ENCODE peak calls at places on chromosomes 6 and 20, in seven cellular contexts. One of them, this sample, is unnamed.

GRCh38 chr20:17634666-17635319 is 47.2 kb downstream of the RRBP1 start:
- DNase-seq in stomach: no peak
- DNase-seq in HCT116: no peak
- DNase-seq in GM12878: no peak
- DNase-seq in spleen: no peak
- DNase-seq in H1: no peak
- DNase-seq in esophagus muscularis mucosa: no peak
- DNase-seq in this sample: no peak

GRCh38 chr6:14280766-14281293 is 163.3 kb downstream of the CD83 start:
- DNase-seq in spleen: no peak
- DNase-seq in HCT116: no peak
- DNase-seq in H1: peak; percentile 61
- DNase-seq in stomach: no peak
- DNase-seq in GM12878: no peak
- DNase-seq in esophagus muscularis mucosa: no peak
- DNase-seq in this sample: no peak

GRCh38 chr6:118968416-118968815 is 33.5 kb upstream of the MCM9 start:
- DNase-seq in HCT116: peak; percentile 12
- DNase-seq in stomach: no peak
- DNase-seq in spleen: no peak
- DNase-seq in esophagus muscularis mucosa: no peak
- DNase-seq in GM12878: no peak
- DNase-seq in H1: no peak
- DNase-seq in this sample: no peak

GRCh38 chr6:126033696-126034095 is 47.4 kb downstream of the TRMT11 start:
- DNase-seq in stomach: no peak
- DNase-seq in spleen: no peak
- DNase-seq in esophagus muscularis mucosa: no peak
- DNase-seq in H1: no peak
- DNase-seq in GM12878: no peak
- DNase-seq in HCT116: no peak
- DNase-seq in this sample: no peak

GRCh38 chr20:34824861-34825529 is 456 bp downstream of the NCOA6 start:
- DNase-seq in stomach: peak; percentile 61
- DNase-seq in esophagus muscularis mucosa: peak; percentile 90
- DNase-seq in H1: peak; percentile 87
- DNase-seq in HCT116: peak; percentile 2
- DNase-seq in GM12878: no peak
- DNase-seq in spleen: peak; percentile 93
- DNase-seq in this sample: peak; percentile 78

GRCh38 chr6:35919827-35920751 is 809 bp downstream of the SRPK1 start:
- DNase-seq in GM12878: no peak
- DNase-seq in spleen: peak; percentile 82
- DNase-seq in stomach: peak; percentile 56
- DNase-seq in HCT116: no peak
- DNase-seq in esophagus muscularis mucosa: peak; percentile 89
- DNase-seq in H1: peak; percentile 66
- DNase-seq in this sample: no peak

GRCh38 chr6:38154731-38155130 is 335.2 kb downstream of the ZFAND3 start:
- DNase-seq in H1: no peak
- DNase-seq in spleen: no peak
- DNase-seq in esophagus muscularis mucosa: no peak
- DNase-seq in HCT116: no peak
- DNase-seq in GM12878: no peak
- DNase-seq in stomach: no peak
- DNase-seq in this sample: no peak

GRCh38 chr6:159691133-159691962 is 1.7 kb downstream of the SOD2 start:
- DNase-seq in HCT116: peak; percentile 55
- DNase-seq in GM12878: peak; percentile 47
- DNase-seq in esophagus muscularis mucosa: no peak
- DNase-seq in H1: no peak
- DNase-seq in stomach: no peak
- DNase-seq in spleen: no peak
- DNase-seq in this sample: no peak

GRCh38 chr20:63360850-63361497 is at the start of gene CHRNA4:
- DNase-seq in esophagus muscularis mucosa: no peak
- DNase-seq in H1: peak; percentile 79
- DNase-seq in spleen: peak; percentile 54
- DNase-seq in HCT116: no peak
- DNase-seq in GM12878: no peak
- DNase-seq in stomach: no peak
- DNase-seq in this sample: no peak

GRCh38 chr6:142746524-142746923 is 198.5 kb downstream of the HIVEP2 start:
- DNase-seq in spleen: no peak
- DNase-seq in H1: peak; percentile 58
- DNase-seq in GM12878: no peak
- DNase-seq in stomach: no peak
- DNase-seq in HCT116: no peak
- DNase-seq in esophagus muscularis mucosa: no peak
- DNase-seq in this sample: no peak

GRCh38 chr6:18343741-18344140 is 43.4 kb upstream of the RNF144B start:
- DNase-seq in stomach: no peak
- DNase-seq in HCT116: no peak
- DNase-seq in esophagus muscularis mucosa: no peak
- DNase-seq in GM12878: no peak
- DNase-seq in spleen: no peak
- DNase-seq in H1: no peak
- DNase-seq in this sample: no peak

GRCh38 chr6:15948930-15949900 is 179.7 kb upstream of the MYLIP start:
- DNase-seq in spleen: no peak
- DNase-seq in GM12878: no peak
- DNase-seq in HCT116: no peak
- DNase-seq in esophagus muscularis mucosa: no peak
- DNase-seq in stomach: peak; percentile 80
- DNase-seq in H1: no peak
- DNase-seq in this sample: no peak

GRCh38 chr6:14682821-14683220 is 563.0 kb upstream of the JARID2 start:
- DNase-seq in spleen: no peak
- DNase-seq in HCT116: no peak
- DNase-seq in H1: no peak
- DNase-seq in stomach: no peak
- DNase-seq in esophagus muscularis mucosa: no peak
- DNase-seq in GM12878: no peak
- DNase-seq in this sample: no peak

GRCh38 chr20:33465536-33466302 is 22.2 kb upstream of the SNTA1 start:
- DNase-seq in GM12878: no peak
- DNase-seq in spleen: peak; percentile 75
- DNase-seq in stomach: no peak
- DNase-seq in H1: no peak
- DNase-seq in HCT116: no peak
- DNase-seq in esophagus muscularis mucosa: no peak
- DNase-seq in this sample: no peak

GRCh38 chr6:32183030-32183429 is 1.0 kb downstream of the AGER start:
- DNase-seq in GM12878: no peak
- DNase-seq in esophagus muscularis mucosa: no peak
- DNase-seq in stomach: no peak
- DNase-seq in spleen: no peak
- DNase-seq in HCT116: no peak
- DNase-seq in H1: no peak
- DNase-seq in this sample: no peak

GRCh38 chr6:13228264-13229204 is 99.8 kb downstream of the TBC1D7 start:
- DNase-seq in stomach: no peak
- DNase-seq in H1: no peak
- DNase-seq in spleen: no peak
- DNase-seq in esophagus muscularis mucosa: no peak
- DNase-seq in HCT116: no peak
- DNase-seq in GM12878: no peak
- DNase-seq in this sample: no peak

DNA sequence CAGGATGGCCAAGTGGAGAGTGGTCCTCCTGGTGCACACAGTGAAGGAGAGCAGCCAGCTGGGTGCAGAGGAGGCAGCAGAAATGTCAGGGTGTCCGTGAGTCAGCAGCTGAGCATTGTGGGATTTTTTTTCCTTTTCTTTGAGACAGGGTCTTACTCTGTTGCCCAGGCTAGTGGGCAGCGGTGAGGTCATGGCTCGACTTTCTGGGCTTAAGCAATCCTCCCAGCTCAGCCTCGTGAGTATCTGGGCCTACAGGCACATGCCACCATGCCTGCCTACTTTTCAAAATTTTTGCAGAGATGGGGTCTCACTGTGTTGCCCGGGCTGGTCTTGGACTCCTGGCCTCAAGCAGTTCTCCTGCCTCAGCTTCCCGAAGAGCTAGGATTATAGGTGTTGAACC is 16.0 kb downstream of the ARID1B start:
- DNase-seq in spleen: no peak
- DNase-seq in esophagus muscularis mucosa: no peak
- DNase-seq in stomach: no peak
- DNase-seq in H1: no peak
- DNase-seq in HCT116: no peak
- DNase-seq in GM12878: no peak
- DNase-seq in this sample: no peak
- H3K4me1 ChIP-seq in spleen: peaks cover 98% of the 10 kb centered on the region
- H3K4me1 ChIP-seq in esophagus muscularis mucosa: peaks cover 89% of the 10 kb centered on the region
- H3K4me1 ChIP-seq in stomach: peaks cover 51% of the 10 kb centered on the region
- H3K4me1 ChIP-seq in H1: peaks cover 27% of the 10 kb centered on the region
- H3K4me1 ChIP-seq in HCT116: no peaks in the 10 kb centered on the region
- H3K4me1 ChIP-seq in GM12878: peaks cover 42% of the 10 kb centered on the region
- H3K4me1 ChIP-seq in this sample: peaks cover 60% of the 10 kb centered on the region

DNA sequence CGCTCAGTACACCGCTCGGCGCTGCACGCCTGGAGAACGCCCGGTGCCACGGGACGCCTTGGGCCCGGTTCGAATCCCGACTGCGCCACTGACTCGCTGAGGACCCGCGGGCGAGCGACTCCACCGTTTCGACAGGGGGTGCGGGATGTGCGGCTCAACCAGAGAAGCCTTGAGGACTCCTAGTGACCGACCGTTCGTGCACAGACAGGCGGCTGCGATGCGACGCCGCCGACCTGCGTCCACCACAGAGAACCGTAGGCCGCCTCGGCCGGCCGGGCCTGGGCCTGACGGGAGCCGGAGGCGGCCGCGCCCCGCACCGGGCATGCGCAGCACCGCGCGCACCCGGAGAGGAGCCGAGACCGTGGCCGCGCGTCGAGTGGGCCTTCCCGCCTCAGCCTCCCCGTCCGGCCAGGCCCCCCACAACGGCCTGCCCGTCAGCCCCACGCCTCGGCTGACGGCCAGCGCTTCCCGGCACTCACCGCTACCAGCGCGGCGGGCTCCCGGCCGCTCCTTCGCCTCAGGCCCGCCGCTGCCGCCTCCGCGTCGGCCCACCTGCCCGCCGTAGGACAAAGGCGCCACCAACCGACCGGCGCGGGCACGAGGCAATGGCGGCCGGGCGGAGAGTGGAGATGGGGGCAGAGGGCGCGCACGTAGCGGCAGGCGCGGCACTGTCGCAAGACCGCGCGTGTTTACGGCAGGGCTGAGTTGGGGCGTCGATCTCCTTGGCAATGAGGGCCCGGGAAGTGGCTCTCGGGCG is at the start of gene NCOA5:
- DNase-seq in GM12878: peak; percentile 84
- DNase-seq in esophagus muscularis mucosa: peak; percentile 98
- DNase-seq in H1: peak; percentile 92
- DNase-seq in HCT116: peak; percentile 88
- DNase-seq in stomach: peak; percentile 95
- DNase-seq in spleen: peak; percentile 98
- DNase-seq in this sample: peak; percentile 95
- TF ChIP-seq CTCF in GM12878: peak; percentile 16
- TF ChIP-seq CTCF in esophagus muscularis mucosa: peak; percentile 47
- TF ChIP-seq CTCF in H1: peak; percentile 11
- TF ChIP-seq CTCF in HCT116: no peak
- TF ChIP-seq CTCF in stomach: no peak
- TF ChIP-seq CTCF in spleen: peak; percentile 45
- TF ChIP-seq CTCF in this sample: no peak

GRCh38 chr6:33613146-33613793 is 7.9 kb upstream of the ITPR3 start:
- DNase-seq in GM12878: no peak
- DNase-seq in spleen: no peak
- DNase-seq in HCT116: no peak
- DNase-seq in H1: no peak
- DNase-seq in esophagus muscularis mucosa: no peak
- DNase-seq in stomach: no peak
- DNase-seq in this sample: peak; percentile 76

GRCh38 chr6:33616113-33616512 is 5.0 kb upstream of the ITPR3 start:
- DNase-seq in esophagus muscularis mucosa: no peak
- DNase-seq in stomach: no peak
- DNase-seq in spleen: no peak
- DNase-seq in H1: no peak
- DNase-seq in GM12878: no peak
- DNase-seq in HCT116: no peak
- DNase-seq in this sample: no peak

GRCh38 chr6:33616913-33617312 is 4.2 kb upstream of the ITPR3 start:
- DNase-seq in spleen: no peak
- DNase-seq in esophagus muscularis mucosa: no peak
- DNase-seq in H1: no peak
- DNase-seq in GM12878: no peak
- DNase-seq in HCT116: no peak
- DNase-seq in stomach: no peak
- DNase-seq in this sample: no peak

GRCh38 chr6:33610779-33611421 is 10.2 kb upstream of the ITPR3 start:
- DNase-seq in H1: peak; percentile 64
- DNase-seq in esophagus muscularis mucosa: no peak
- DNase-seq in spleen: no peak
- DNase-seq in HCT116: no peak
- DNase-seq in GM12878: no peak
- DNase-seq in stomach: peak; percentile 78
- DNase-seq in this sample: peak; percentile 74

DNA sequence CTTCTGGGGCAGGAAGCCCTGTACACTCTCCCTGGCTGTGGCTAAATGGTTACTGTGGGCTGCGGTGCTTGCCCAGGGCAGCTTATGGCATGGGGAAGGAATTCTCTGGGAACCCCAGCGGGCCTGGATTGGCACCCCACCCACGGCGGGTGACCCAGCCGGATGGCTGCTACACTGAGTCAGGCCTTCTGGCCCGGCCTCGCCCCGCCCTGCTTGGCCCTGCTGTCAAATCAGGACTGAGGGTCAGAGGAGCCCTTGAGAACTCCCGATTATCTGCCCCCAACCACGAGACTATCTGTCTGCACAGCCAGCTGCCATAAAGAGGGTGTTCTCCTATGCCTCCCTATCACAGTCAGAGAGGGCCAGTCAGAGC is 7.3 kb upstream of the ITPR3 start:
- DNase-seq in stomach: peak; percentile 49
- DNase-seq in esophagus muscularis mucosa: no peak
- DNase-seq in HCT116: no peak
- DNase-seq in spleen: no peak
- DNase-seq in H1: no peak
- DNase-seq in GM12878: no peak
- DNase-seq in this sample: no peak
- TF ChIP-seq POLR2AphosphoS5 in stomach: peak; percentile 9
- TF ChIP-seq POLR2AphosphoS5 in esophagus muscularis mucosa: no peak
- TF ChIP-seq POLR2AphosphoS5 in HCT116: no peak
- TF ChIP-seq POLR2AphosphoS5 in spleen: no peak
- TF ChIP-seq POLR2AphosphoS5 in H1: no peak
- TF ChIP-seq POLR2AphosphoS5 in GM12878: no peak
- TF ChIP-seq POLR2AphosphoS5 in this sample: no peak

DNA sequence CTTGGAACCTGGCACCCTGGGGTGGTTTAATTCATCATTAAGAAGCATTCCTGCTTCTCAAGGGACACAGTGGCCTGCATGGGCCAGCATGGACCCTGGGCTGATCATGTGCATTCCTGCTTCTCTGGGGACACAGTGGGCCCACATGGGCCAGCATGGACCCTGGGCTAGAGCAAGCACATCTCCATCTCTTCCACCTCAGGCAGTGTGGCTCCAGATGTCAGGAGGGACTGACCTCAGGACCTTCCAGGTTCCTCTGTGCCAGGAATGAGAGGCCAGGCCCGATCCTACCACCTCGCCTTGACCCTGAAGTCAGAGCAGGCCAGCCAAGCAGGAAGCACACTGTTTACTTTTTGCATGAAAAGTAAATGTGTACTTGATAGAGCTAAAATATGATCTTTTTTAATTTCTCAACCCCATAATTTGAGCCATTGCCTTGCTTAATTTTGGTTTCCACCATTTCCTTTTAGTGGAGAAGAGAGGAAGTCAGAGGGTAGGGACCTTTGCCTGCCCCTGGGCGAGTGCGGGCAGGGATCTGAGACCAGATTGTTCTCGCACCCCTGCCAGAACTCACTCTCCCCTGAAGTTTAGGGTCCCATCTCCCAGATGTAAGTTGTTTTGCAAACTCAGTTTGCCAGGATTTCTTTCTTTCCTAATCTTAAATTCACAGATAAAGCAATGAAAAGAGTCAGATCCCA is 25.9 kb downstream of the SPATA2 start:
- DNase-seq in H1: no peak
- DNase-seq in HCT116: no peak
- DNase-seq in spleen: no peak
- DNase-seq in stomach: peak; percentile 53
- DNase-seq in GM12878: no peak
- DNase-seq in esophagus muscularis mucosa: no peak
- DNase-seq in this sample: no peak
- H3K4me1 ChIP-seq in H1: peaks cover 19% of the 10 kb centered on the region
- H3K4me1 ChIP-seq in HCT116: no peaks in the 10 kb centered on the region
- H3K4me1 ChIP-seq in spleen: peaks cover 84% of the 10 kb centered on the region
- H3K4me1 ChIP-seq in stomach: peaks cover 59% of the 10 kb centered on the region
- H3K4me1 ChIP-seq in GM12878: peaks cover 22% of the 10 kb centered on the region
- H3K4me1 ChIP-seq in esophagus muscularis mucosa: peaks cover 56% of the 10 kb centered on the region
- H3K4me1 ChIP-seq in this sample: peaks cover 32% of the 10 kb centered on the region